ENCODE peak calls at places on chromosome 13, in five cellular contexts. C, O, N, U and I are unnamed samples.

GRCh38 chr13:82675024-82675423 is 1207.2 kb downstream of the SLITRK1 start:
- DNase-seq in C (no peak), O (no peak), N (no peak), U (no peak), I (no peak)

GRCh38 chr13:38872693-38873092 is 117.9 kb downstream of the STOML3 start:
- DNase-seq in C (no peak), O (no peak), N (peak), U (peak), I (peak)

GRCh38 chr13:75225288-75225687 is 256.7 kb downstream of the TBC1D4 start:
- DNase-seq in C (no peak), O (no peak), N (no peak), U (no peak), I (no peak)

GRCh38 chr13:100547805-100548204 is 40.8 kb downstream of the GGACT start:
- DNase-seq in C (no peak), O (no peak), N (no peak), U (no peak), I (no peak)

GRCh38 chr13:40586886-40587285 is 79.6 kb downstream of the FOXO1 start:
- DNase-seq in C (no peak), O (no peak), N (no peak), U (no peak), I (no peak)

GRCh38 chr13:75469087-75469486 is 12.9 kb downstream of the TBC1D4 start:
- DNase-seq in C (no peak), O (no peak), N (no peak), U (no peak), I (peak)

GRCh38 chr13:51324714-51325440 is 14.6 kb upstream of the SERPINE3 start:
- DNase-seq in C (no peak), O (peak), N (no peak), U (no peak), I (no peak)

GRCh38 chr13:50526771-50527567 is 316.5 kb downstream of the DLEU7 start:
- DNase-seq in C (no peak), O (no peak), N (no peak), U (no peak), I (peak)

GRCh38 chr13:30837227-30838159 is 68.6 kb upstream of the MEDAG start:
- DNase-seq in C (no peak), O (no peak), N (no peak), U (no peak), I (no peak)

GRCh38 chr13:43107780-43108179 is 84.4 kb downstream of the DNAJC15 start:
- DNase-seq in C (no peak), O (no peak), N (no peak), U (no peak), I (no peak)

GRCh38 chr13:98252931-98253470 is 75.9 kb upstream of the RNF113B start:
- DNase-seq in C (no peak), O (no peak), N (no peak), U (no peak), I (peak)

GRCh38 chr13:67549331-67549730 is 319.2 kb upstream of the PCDH9 start:
- DNase-seq in C (no peak), O (no peak), N (no peak), U (no peak), I (no peak)

GRCh38 chr13:40206241-40207109 is 460.0 kb downstream of the FOXO1 start:
- DNase-seq in C (no peak), O (no peak), N (no peak), U (no peak), I (peak)

GRCh38 chr13:109198585-109198984 is 569.2 kb downstream of the MYO16 start:
- DNase-seq in C (no peak), O (no peak), N (no peak), U (no peak), I (no peak)

GRCh38 chr13:27012482-27013197 is 159.0 kb downstream of the USP12 start:
- DNase-seq in C (no peak), O (no peak), N (no peak), U (no peak), I (peak)

GRCh38 chr13:66532845-66533244 is 697.3 kb downstream of the PCDH9 start:
- DNase-seq in C (no peak), O (no peak), N (no peak), U (no peak), I (no peak)